ENCODE peak calls at places on chromosome 9, in five cellular contexts. P is Caco-2, A is psoas muscle, S is ovary, D is fibroblast of lung. M is an unnamed sample.
A peak's percentile ranks its signal among the peaks of the same experiment; 100 is the strongest.

GRCh38 chr9:125233678-125234077 is 7.5 kb downstream of the HSPA5 start:
- DNase-seq in S (no peak), D (peak; percentile 99), A (no peak), P (no peak), M (no peak)

GRCh38 chr9:133199648-133200321 is 9.3 kb downstream of the OBP2B start:
- DNase-seq in A (peak; percentile 57), D (no peak), S (peak; percentile 79), P (no peak), M (peak; percentile 67)

GRCh38 chr9:33162721-33163311 is 4.3 kb downstream of the B4GALT1 start:
- DNase-seq in S (peak; percentile 69), D (peak; percentile 62), A (peak; percentile 63), P (peak; percentile 76), M (no peak)

GRCh38 chr9:6054280-6055099 is 39.1 kb upstream of the RANBP6 start:
- DNase-seq in S (peak; percentile 66), D (peak; percentile 56), P (peak; percentile 59), A (peak; percentile 48), M (no peak)

GRCh38 chr9:109779711-109780452 is at the start of gene PALM2AKAP2:
- DNase-seq in D (peak; percentile 73), P (peak; percentile 58), S (peak; percentile 45), A (peak; percentile 74), M (peak; percentile 71)

GRCh38 chr9:82606071-82606470 is 456.9 kb downstream of the RASEF start:
- DNase-seq in S (no peak), P (no peak), A (no peak), D (peak; percentile 4), M (no peak)

GRCh38 chr9:91948061-91948422 is 2.0 kb downstream of the ROR2 start:
- DNase-seq in D (no peak), P (no peak), S (no peak), A (no peak), M (no peak)

GRCh38 chr9:32404856-32405255 is 20.4 kb downstream of the ACO1 start:
- DNase-seq in P (no peak), A (no peak), D (no peak), S (no peak), M (no peak)

GRCh38 chr9:36486454-36486932 is 86.2 kb upstream of the MELK start:
- DNase-seq in S (no peak), A (no peak), P (peak; percentile 19), D (peak; percentile 28), M (no peak)
- H3K4me1 ChIP-seq in S (peaks cover 13% of the 10 kb centered on the region), A (peaks cover 24% of the 10 kb centered on the region), P (peaks cover 6% of the 10 kb centered on the region), D (peaks cover 6% of the 10 kb centered on the region), M (peaks cover 9% of the 10 kb centered on the region)

GRCh38 chr9:8486095-8486494 is 686.5 kb upstream of the DMAC1 start:
- DNase-seq in P (peak; percentile 33), A (no peak), S (peak; percentile 42), D (peak; percentile 32), M (no peak)
- TF ChIP-seq CTCF in P (no peak), A (no peak), S (no peak), D (peak; percentile 54), M (no peak)

GRCh38 chr9:104969116-104969515 is 41.2 kb upstream of the ABCA1 start:
- DNase-seq in P (no peak), A (peak; percentile 23), S (no peak), D (peak; percentile 17), M (no peak)
- H3K4me3 ChIP-seq in P (no peak overlapping the region), A (peak overlapping the region; percentile 94), S (no peak overlapping the region), D (no peak overlapping the region), M (no peak overlapping the region)

GRCh38 chr9:115944166-115944948 is 209.2 kb upstream of the PAPPA start:
- DNase-seq in P (peak; percentile 39), D (peak; percentile 100), A (peak; percentile 82), S (peak; percentile 53), M (no peak)

GRCh38 chr9:115939065-115939765 is 214.4 kb upstream of the PAPPA start:
- DNase-seq in D (peak; percentile 90), P (no peak), S (no peak), A (no peak), M (no peak)

GRCh38 chr9:115943591-115944165 is 209.9 kb upstream of the PAPPA start:
- DNase-seq in P (no peak), S (no peak), A (no peak), D (no peak), M (no peak)

GRCh38 chr9:115941561-115942315 is 211.9 kb upstream of the PAPPA start:
- DNase-seq in S (no peak), A (no peak), P (no peak), D (peak; percentile 41), M (no peak)

DNA sequence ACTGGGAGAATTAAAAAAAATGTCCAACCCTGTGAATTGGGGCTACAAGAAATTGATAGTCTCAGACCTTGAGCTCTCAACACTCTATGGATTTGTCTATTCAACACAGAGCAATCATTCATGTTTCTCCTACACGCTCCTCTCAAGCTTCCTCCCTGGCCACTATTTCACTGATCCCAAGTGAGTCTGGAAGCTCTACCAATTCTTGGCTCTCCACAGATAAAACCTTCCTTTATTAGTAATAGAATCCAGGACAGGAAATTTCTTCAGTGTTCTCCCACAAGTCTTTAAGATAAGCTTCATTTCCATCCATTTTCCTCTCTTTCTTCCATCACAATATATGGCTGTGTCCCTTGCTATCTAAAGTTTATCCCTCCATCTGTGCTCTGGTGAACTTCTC is 215.1 kb upstream of the PAPPA start:
- DNase-seq in S (no peak), P (no peak), D (no peak), A (no peak), M (no peak)
- H3K4me1 ChIP-seq in S (no peaks in the 10 kb centered on the region), P (no peaks in the 10 kb centered on the region), D (peaks cover 14% of the 10 kb centered on the region), A (no peaks in the 10 kb centered on the region), M (no peaks in the 10 kb centered on the region)

GRCh38 chr9:134781895-134782294 is 98.7 kb upstream of the FCN2 start:
- DNase-seq in P (no peak), D (no peak), S (no peak), A (no peak), M (no peak)
- TF ChIP-seq CTCF in P (peak; percentile 23), D (peak; percentile 17), S (no peak), A (no peak), M (no peak)

GRCh38 chr9:120578614-120579013 is 1.4 kb downstream of the CDK5RAP2 start:
- DNase-seq in A (no peak), S (no peak), P (no peak), D (no peak), M (no peak)
- H3K4me3 ChIP-seq in A (peak overlapping the region; percentile 99), S (no peak overlapping the region), P (peak overlapping the region; percentile 95), D (peak overlapping the region; percentile 62), M (no peak overlapping the region)

DNA sequence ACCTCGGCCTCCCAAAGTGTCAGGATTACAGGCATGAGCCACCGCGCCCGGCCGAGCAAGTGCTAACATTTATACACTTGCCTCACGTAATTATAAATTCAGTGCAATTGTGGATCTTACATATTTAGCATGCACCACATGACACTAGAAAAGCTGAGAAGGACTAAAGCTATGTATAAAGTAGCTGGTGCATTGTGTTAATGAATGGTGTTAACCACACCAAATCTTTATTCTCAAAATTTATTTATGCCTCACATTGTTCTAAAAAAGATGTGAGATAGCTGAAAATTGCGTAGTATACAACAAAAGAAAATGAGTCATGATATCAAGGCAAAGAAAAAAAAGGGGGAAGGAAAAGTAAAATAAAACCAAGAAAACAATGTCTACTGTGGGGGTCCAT is 54.8 kb downstream of the GDA start:
- DNase-seq in P (no peak), A (no peak), S (no peak), D (no peak), M (no peak)
- H3K4me1 ChIP-seq in P (no peaks in the 10 kb centered on the region), A (no peaks in the 10 kb centered on the region), S (no peaks in the 10 kb centered on the region), D (no peaks in the 10 kb centered on the region), M (peaks cover 4% of the 10 kb centered on the region)

DNA sequence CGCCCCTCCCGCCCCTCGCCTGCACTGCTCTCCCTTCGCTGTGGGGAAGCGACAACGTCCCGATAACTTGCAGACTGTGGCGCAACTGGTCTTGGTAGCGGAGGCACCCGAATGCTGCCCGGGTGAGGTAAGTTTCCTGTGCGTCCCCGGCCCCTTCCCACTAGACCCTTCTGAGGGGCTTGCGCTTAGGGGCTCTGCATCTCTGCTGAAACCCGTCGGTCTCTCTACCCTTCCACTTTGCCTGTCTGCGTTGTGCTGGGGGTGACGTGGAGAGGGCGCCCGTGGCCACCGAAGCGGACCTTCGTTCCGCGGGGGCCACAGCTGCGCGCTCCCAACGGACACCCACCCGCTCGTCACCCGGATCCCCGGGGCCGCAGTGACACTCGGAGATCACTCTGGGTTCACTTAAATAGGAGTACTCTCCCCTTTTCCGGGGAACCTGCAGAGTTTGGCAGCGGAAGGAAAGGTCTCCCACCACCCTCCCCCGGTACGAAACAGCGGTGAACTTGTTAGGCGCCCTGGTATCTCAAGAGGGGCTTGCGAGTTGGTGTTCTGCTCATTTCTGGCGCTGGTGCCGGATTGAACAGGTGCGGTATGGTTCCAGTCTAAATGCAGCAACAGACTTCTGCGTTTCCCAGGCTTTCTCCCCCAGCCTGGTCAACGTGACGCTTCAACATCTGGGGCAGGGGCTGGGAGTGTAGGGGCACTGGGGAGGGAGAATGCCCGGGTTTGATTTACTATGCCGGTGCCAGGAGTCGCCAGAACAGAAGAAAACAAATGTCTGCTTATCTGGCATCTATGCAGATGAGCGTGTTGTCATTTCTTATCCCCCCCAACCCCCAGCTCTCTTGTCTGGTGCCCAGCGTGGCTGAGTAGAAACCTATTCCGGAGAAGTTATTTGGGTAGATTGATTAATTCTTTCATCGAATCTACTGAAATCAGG is 867 bp downstream of the PIP5K1B start:
- DNase-seq in S (no peak), D (peak; percentile 6), P (no peak), A (peak; percentile 32), M (peak; percentile 73)
- TF ChIP-seq CTCF in S (no peak), D (no peak), P (no peak), A (no peak), M (no peak)

GRCh38 chr9:134592018-134592818 is 49.4 kb upstream of the COL5A1 start:
- DNase-seq in S (peak; percentile 28), D (peak; percentile 91), P (no peak), A (peak; percentile 74), M (no peak)
- H3K4me3 ChIP-seq in S (no peak overlapping the region), D (no peak overlapping the region), P (no peak overlapping the region), A (no peak overlapping the region), M (no peak overlapping the region)